ENCODE peak calls at places on chromosomes 5 and 9, in four cellular contexts. One of them, this sample, is unnamed. For H3K4me1, the result is how much of the 10 kb centered on the place peaks cover.

GRCh38 chr9:35341585-35341984 is 148.3 kb upstream of the RUSC2 start:
- DNase-seq in transverse colon: no peak
- DNase-seq in gastrocnemius medialis: peak
- DNase-seq in body of pancreas: peak
- DNase-seq in this sample: peak

GRCh38 chr5:14850419-14851066 is 21.0 kb downstream of the ANKH start:
- DNase-seq in transverse colon: no peak
- DNase-seq in body of pancreas: no peak
- DNase-seq in gastrocnemius medialis: no peak
- DNase-seq in this sample: no peak

GRCh38 chr9:118891213-118891612 is 478.0 kb downstream of the BRINP1 start:
- DNase-seq in gastrocnemius medialis: no peak
- DNase-seq in transverse colon: no peak
- DNase-seq in body of pancreas: no peak
- DNase-seq in this sample: no peak

GRCh38 chr9:19689324-19690087 is 99.3 kb downstream of the SLC24A2 start:
- DNase-seq in gastrocnemius medialis: no peak
- DNase-seq in transverse colon: no peak
- DNase-seq in body of pancreas: no peak
- DNase-seq in this sample: no peak

GRCh38 chr9:13759624-13760023 is 480.1 kb upstream of the MPDZ start:
- DNase-seq in body of pancreas: no peak
- DNase-seq in transverse colon: no peak
- DNase-seq in gastrocnemius medialis: no peak
- DNase-seq in this sample: no peak

GRCh38 chr9:138064547-138064946 is 187.0 kb downstream of the CACNA1B start:
- DNase-seq in body of pancreas: peak
- DNase-seq in gastrocnemius medialis: no peak
- DNase-seq in transverse colon: no peak
- DNase-seq in this sample: no peak

GRCh38 chr5:61866930-61867329 is 439.1 kb upstream of the KIF2A start:
- DNase-seq in gastrocnemius medialis: no peak
- DNase-seq in body of pancreas: no peak
- DNase-seq in transverse colon: no peak
- DNase-seq in this sample: peak

GRCh38 chr9:95506438-95506691 is 10.4 kb downstream of the PTCH1 start:
- DNase-seq in transverse colon: peak
- DNase-seq in body of pancreas: peak
- DNase-seq in gastrocnemius medialis: no peak
- DNase-seq in this sample: peak

GRCh38 chr9:124272979-124273378 is 15.2 kb downstream of the NEK6 start:
- DNase-seq in body of pancreas: no peak
- DNase-seq in gastrocnemius medialis: no peak
- DNase-seq in transverse colon: no peak
- DNase-seq in this sample: no peak

GRCh38 chr5:144100702-144101101 is 69.8 kb downstream of the YIPF5 start:
- DNase-seq in gastrocnemius medialis: no peak
- DNase-seq in body of pancreas: no peak
- DNase-seq in transverse colon: no peak
- DNase-seq in this sample: no peak

GRCh38 chr9:76619645-76620044 is 144.6 kb upstream of the PCA3 start:
- DNase-seq in gastrocnemius medialis: no peak
- DNase-seq in transverse colon: no peak
- DNase-seq in body of pancreas: no peak
- DNase-seq in this sample: no peak

GRCh38 chr5:110376281-110376916 is 350.1 kb downstream of the TMEM232 start:
- DNase-seq in transverse colon: no peak
- DNase-seq in body of pancreas: no peak
- DNase-seq in gastrocnemius medialis: no peak
- DNase-seq in this sample: no peak

GRCh38 chr5:54663876-54664275 is 146.3 kb downstream of the SNX18 start:
- DNase-seq in transverse colon: peak
- DNase-seq in gastrocnemius medialis: peak
- DNase-seq in body of pancreas: peak
- DNase-seq in this sample: no peak

GRCh38 chr5:154729613-154730012 is 25.6 kb upstream of the LARP1 start:
- DNase-seq in transverse colon: no peak
- DNase-seq in body of pancreas: peak
- DNase-seq in gastrocnemius medialis: no peak
- DNase-seq in this sample: peak

GRCh38 chr9:77514886-77515711 is 133.0 kb downstream of the GNA14 start:
- DNase-seq in gastrocnemius medialis: no peak
- DNase-seq in transverse colon: no peak
- DNase-seq in body of pancreas: no peak
- DNase-seq in this sample: no peak

GRCh38 chr9:134325813-134326753 is at the start of gene RXRA:
- DNase-seq in body of pancreas: peak
- DNase-seq in gastrocnemius medialis: peak
- DNase-seq in transverse colon: peak
- DNase-seq in this sample: peak

GRCh38 chr9:104009853-104010252 is 84.3 kb upstream of the SMC2 start:
- DNase-seq in transverse colon: no peak
- DNase-seq in body of pancreas: no peak
- DNase-seq in gastrocnemius medialis: no peak
- DNase-seq in this sample: no peak

GRCh38 chr9:81375461-81376100 is 313.8 kb downstream of the TLE1 start:
- DNase-seq in body of pancreas: no peak
- DNase-seq in transverse colon: no peak
- DNase-seq in gastrocnemius medialis: no peak
- DNase-seq in this sample: no peak

GRCh38 chr9:108652851-108653250 is 202.9 kb downstream of the ACTL7B start:
- DNase-seq in gastrocnemius medialis: no peak
- DNase-seq in transverse colon: no peak
- DNase-seq in body of pancreas: no peak
- DNase-seq in this sample: no peak

GRCh38 chr5:132487841-132488555 is 2.6 kb downstream of the IRF1 start:
- DNase-seq in gastrocnemius medialis: peak
- DNase-seq in transverse colon: peak
- DNase-seq in body of pancreas: no peak
- DNase-seq in this sample: no peak

GRCh38 chr5:58457040-58457439 is 2.8 kb downstream of the PLK2 start:
- DNase-seq in body of pancreas: no peak
- DNase-seq in gastrocnemius medialis: no peak
- DNase-seq in transverse colon: no peak
- DNase-seq in this sample: no peak

GRCh38 chr9:81391457-81391825 is 297.9 kb downstream of the TLE1 start:
- DNase-seq in body of pancreas: no peak
- DNase-seq in transverse colon: no peak
- DNase-seq in gastrocnemius medialis: no peak
- DNase-seq in this sample: no peak

GRCh38 chr5:155631116-155631515 is 617.6 kb downstream of the KIF4B start:
- DNase-seq in body of pancreas: no peak
- DNase-seq in gastrocnemius medialis: no peak
- DNase-seq in transverse colon: no peak
- DNase-seq in this sample: no peak

GRCh38 chr9:36325081-36325828 is 67.0 kb upstream of the GNE start:
- DNase-seq in body of pancreas: no peak
- DNase-seq in transverse colon: no peak
- DNase-seq in gastrocnemius medialis: peak
- DNase-seq in this sample: no peak

DNA sequence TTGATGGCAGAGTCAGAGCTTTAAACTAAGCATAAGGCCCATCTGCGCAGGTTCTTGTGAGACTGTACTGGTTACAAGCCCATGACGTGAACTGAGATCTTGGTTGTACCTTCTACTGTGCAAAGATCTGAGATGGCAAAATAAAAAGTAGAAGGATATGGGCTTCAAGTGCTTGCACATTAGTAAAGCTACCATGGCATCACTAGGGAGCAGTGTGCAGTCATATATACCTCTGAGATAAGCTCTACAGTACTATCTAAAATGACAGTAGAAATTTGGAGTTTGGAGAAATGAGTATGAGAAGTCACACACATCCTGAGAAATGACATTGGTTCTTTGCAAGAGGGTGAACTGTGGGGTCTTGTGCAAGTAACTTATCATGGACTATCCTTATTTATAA is 408.2 kb upstream of the PRR16 start:
- DNase-seq in body of pancreas: no peak
- DNase-seq in transverse colon: no peak
- DNase-seq in gastrocnemius medialis: no peak
- DNase-seq in this sample: peak
- TF ChIP-seq CTCF in body of pancreas: no peak
- TF ChIP-seq CTCF in transverse colon: no peak
- TF ChIP-seq CTCF in gastrocnemius medialis: no peak
- TF ChIP-seq CTCF in this sample: no peak

GRCh38 chr9:116596646-116597045 is 90.5 kb upstream of the TRIM32 start:
- DNase-seq in gastrocnemius medialis: no peak
- DNase-seq in body of pancreas: no peak
- DNase-seq in transverse colon: no peak
- DNase-seq in this sample: peak
- H3K4me1 ChIP-seq in gastrocnemius medialis: under half
- H3K4me1 ChIP-seq in body of pancreas: under half
- H3K4me1 ChIP-seq in transverse colon: under half
- H3K4me1 ChIP-seq in this sample: under half

GRCh38 chr5:80034962-80035821 is at the start of gene THBS4:
- DNase-seq in gastrocnemius medialis: no peak
- DNase-seq in body of pancreas: no peak
- DNase-seq in transverse colon: no peak
- DNase-seq in this sample: no peak
- H3K4me3 ChIP-seq in gastrocnemius medialis: peak
- H3K4me3 ChIP-seq in body of pancreas: no peak
- H3K4me3 ChIP-seq in transverse colon: peak
- H3K4me3 ChIP-seq in this sample: no peak

GRCh38 chr5:93894471-93895354 is 153.3 kb upstream of the POU5F2 start:
- DNase-seq in gastrocnemius medialis: no peak
- DNase-seq in transverse colon: no peak
- DNase-seq in body of pancreas: no peak
- DNase-seq in this sample: peak
- TF ChIP-seq CTCF in gastrocnemius medialis: no peak
- TF ChIP-seq CTCF in transverse colon: peak
- TF ChIP-seq CTCF in body of pancreas: peak
- TF ChIP-seq CTCF in this sample: peak

GRCh38 chr5:151218177-151218576 is 5.7 kb downstream of the CCDC69 start:
- DNase-seq in body of pancreas: no peak
- DNase-seq in transverse colon: no peak
- DNase-seq in gastrocnemius medialis: no peak
- DNase-seq in this sample: no peak
- H3K4me1 ChIP-seq in body of pancreas: half or more
- H3K4me1 ChIP-seq in transverse colon: under half
- H3K4me1 ChIP-seq in gastrocnemius medialis: half or more
- H3K4me1 ChIP-seq in this sample: under half

This sample was measured in A673.